ENCODE peak calls at places on chromosome 5, in four cellular contexts. S is stimulated activated CD4-positive, alpha-beta T cell treated with anti-CD3 and anti-CD28 coated beads, Interleukin-1b, Interleukin-23, amount 100 ng/mL, for 24 hours; N is stimulated activated CD8-positive, alpha-beta memory T cell treated with anti-CD3 and anti-CD28 coated beads, Interleukin-4, amount 100 ng/mL, for 48 hours; H is retina. C is an unnamed sample.

GRCh38 chr5:76952795-76953536 is at the start of gene CRHBP:
- DNase-seq in S (no peak), N (no peak), H (no peak), C (no peak)

GRCh38 chr5:32541241-32541640 is 44.1 kb upstream of the SUB1 start:
- DNase-seq in S (no peak), N (no peak), H (no peak), C (no peak)

GRCh38 chr5:128199104-128199503 is 115.5 kb downstream of the SLC12A2 start:
- DNase-seq in S (no peak), N (no peak), H (no peak), C (no peak)

GRCh38 chr5:105508519-105508918 is 1945.9 kb upstream of the NUDT12 start:
- DNase-seq in S (no peak), N (no peak), H (no peak), C (no peak)

GRCh38 chr5:16502866-16503265 is 37.3 kb upstream of the ZNF622 start:
- DNase-seq in S (no peak), N (no peak), H (no peak), C (no peak)

GRCh38 chr5:166952055-166952454 is 1339.4 kb upstream of the WWC1 start:
- DNase-seq in S (no peak), N (no peak), H (no peak), C (no peak)

GRCh38 chr5:143946821-143947220 is 134.9 kb downstream of the HMHB1 start:
- DNase-seq in S (no peak), N (no peak), H (no peak), C (no peak)

GRCh38 chr5:58259685-58260152 is 200.2 kb downstream of the PLK2 start:
- DNase-seq in S (no peak), N (no peak), H (no peak), C (no peak)

GRCh38 chr5:77987331-77987730 is 211.2 kb upstream of the TBCA start:
- DNase-seq in S (no peak), N (no peak), H (no peak), C (no peak)

GRCh38 chr5:116441223-116441622 is 133.4 kb downstream of the SEMA6A start:
- DNase-seq in S (no peak), N (no peak), H (no peak), C (no peak)

GRCh38 chr5:54909911-54910870 is 75.2 kb downstream of the ESM1 start:
- DNase-seq in S (no peak), N (no peak), H (no peak), C (no peak)

GRCh38 chr5:149757956-149758355 is 27.8 kb downstream of the PPARGC1B start:
- DNase-seq in S (no peak), N (no peak), H (no peak), C (no peak)

GRCh38 chr5:55702612-55703345 is 9.3 kb downstream of the SLC38A9 start:
- DNase-seq in S (no peak), N (no peak), H (no peak), C (no peak)

GRCh38 chr5:98368141-98368540 is 405.3 kb upstream of the RGMB start:
- DNase-seq in S (no peak), N (no peak), H (no peak), C (no peak)

GRCh38 chr5:93584531-93585053 is 1.6 kb downstream of the NR2F1 start:
- DNase-seq in S (no peak), N (no peak), H (no peak), C (no peak)

GRCh38 chr5:54520940-54521339 is 3.4 kb downstream of the SNX18 start:
- DNase-seq in S (no peak), N (no peak), H (no peak), C (no peak)

GRCh38 chr5:121424976-121425375 is 426.7 kb upstream of the FTMT start:
- DNase-seq in S (no peak), N (no peak), H (peak; percentile 10), C (no peak)

GRCh38 chr5:172178301-172179031 is 9.6 kb downstream of the STK10 start:
- DNase-seq in S (no peak), N (no peak), H (peak; percentile 58), C (no peak)

GRCh38 chr5:850511-851006 is at the start of gene ZDHHC11:
- DNase-seq in S (no peak), N (no peak), H (peak; percentile 58), C (no peak)

GRCh38 chr5:131163315-131164119 is 1.5 kb downstream of the HINT1 start:
- DNase-seq in S (no peak), N (no peak), H (peak; percentile 17), C (no peak)

C was measured in GDM1.